ENCODE peak calls at places on chromosomes 4 and X, in nine cellular contexts. One of them, this sample, is unnamed.

GRCh38 chr4:7194251-7195137 is 2.2 kb downstream of the SORCS2 start:
- DNase-seq in heart left ventricle: peak
- DNase-seq in stimulated activated naive B cell treated with anti-CD40 and anti-IgM and Interleukin-4, amounts not matched to agents 10 μg/mL and 1 μg/mL and 100 μg/mL, for 72 hours: no peak
- DNase-seq in activated T-cell treated with anti-CD3 and anti-CD28 coated beads, Interleukin-2, amount 50 U/mL, for 4 hours: no peak
- DNase-seq in esophagus squamous epithelium: no peak
- DNase-seq in GM10248: no peak
- DNase-seq in stimulated activated CD4-positive, alpha-beta T cell treated with anti-CD3 and anti-CD28 coated beads, Interleukin-4, amount 100 ng/mL, for 4 hours: no peak
- DNase-seq in AG04450: no peak
- DNase-seq in fibroblast of pulmonary artery: peak
- DNase-seq in this sample: no peak

GRCh38 chr4:7811536-7812190 is 128.0 kb downstream of the AFAP1 start:
- DNase-seq in heart left ventricle: peak
- DNase-seq in stimulated activated naive B cell treated with anti-CD40 and anti-IgM and Interleukin-4, amounts not matched to agents 10 μg/mL and 1 μg/mL and 100 μg/mL, for 72 hours: no peak
- DNase-seq in activated T-cell treated with anti-CD3 and anti-CD28 coated beads, Interleukin-2, amount 50 U/mL, for 4 hours: no peak
- DNase-seq in esophagus squamous epithelium: no peak
- DNase-seq in GM10248: no peak
- DNase-seq in stimulated activated CD4-positive, alpha-beta T cell treated with anti-CD3 and anti-CD28 coated beads, Interleukin-4, amount 100 ng/mL, for 4 hours: no peak
- DNase-seq in AG04450: peak
- DNase-seq in fibroblast of pulmonary artery: peak
- DNase-seq in this sample: no peak

GRCh38 chr4:84085986-84086385 is 413.1 kb downstream of the NKX6-1 start:
- DNase-seq in heart left ventricle: no peak
- DNase-seq in stimulated activated naive B cell treated with anti-CD40 and anti-IgM and Interleukin-4, amounts not matched to agents 10 μg/mL and 1 μg/mL and 100 μg/mL, for 72 hours: no peak
- DNase-seq in activated T-cell treated with anti-CD3 and anti-CD28 coated beads, Interleukin-2, amount 50 U/mL, for 4 hours: no peak
- DNase-seq in esophagus squamous epithelium: no peak
- DNase-seq in GM10248: no peak
- DNase-seq in stimulated activated CD4-positive, alpha-beta T cell treated with anti-CD3 and anti-CD28 coated beads, Interleukin-4, amount 100 ng/mL, for 4 hours: no peak
- DNase-seq in AG04450: no peak
- DNase-seq in fibroblast of pulmonary artery: no peak
- DNase-seq in this sample: no peak

GRCh38 chrX:65601530-65602281 is 65.7 kb upstream of the MSN start:
- DNase-seq in heart left ventricle: peak
- DNase-seq in stimulated activated naive B cell treated with anti-CD40 and anti-IgM and Interleukin-4, amounts not matched to agents 10 μg/mL and 1 μg/mL and 100 μg/mL, for 72 hours: peak
- DNase-seq in activated T-cell treated with anti-CD3 and anti-CD28 coated beads, Interleukin-2, amount 50 U/mL, for 4 hours: peak
- DNase-seq in esophagus squamous epithelium: peak
- DNase-seq in GM10248: no peak
- DNase-seq in stimulated activated CD4-positive, alpha-beta T cell treated with anti-CD3 and anti-CD28 coated beads, Interleukin-4, amount 100 ng/mL, for 4 hours: peak
- DNase-seq in AG04450: peak
- DNase-seq in fibroblast of pulmonary artery: peak
- DNase-seq in this sample: peak

GRCh38 chr4:166290426-166290825 is 417.4 kb downstream of the TLL1 start:
- DNase-seq in heart left ventricle: no peak
- DNase-seq in stimulated activated naive B cell treated with anti-CD40 and anti-IgM and Interleukin-4, amounts not matched to agents 10 μg/mL and 1 μg/mL and 100 μg/mL, for 72 hours: no peak
- DNase-seq in activated T-cell treated with anti-CD3 and anti-CD28 coated beads, Interleukin-2, amount 50 U/mL, for 4 hours: no peak
- DNase-seq in esophagus squamous epithelium: no peak
- DNase-seq in GM10248: no peak
- DNase-seq in stimulated activated CD4-positive, alpha-beta T cell treated with anti-CD3 and anti-CD28 coated beads, Interleukin-4, amount 100 ng/mL, for 4 hours: no peak
- DNase-seq in AG04450: no peak
- DNase-seq in fibroblast of pulmonary artery: no peak
- DNase-seq in this sample: no peak

GRCh38 chr4:31081375-31081774 is 361.2 kb downstream of the PCDH7 start:
- DNase-seq in heart left ventricle: no peak
- DNase-seq in stimulated activated naive B cell treated with anti-CD40 and anti-IgM and Interleukin-4, amounts not matched to agents 10 μg/mL and 1 μg/mL and 100 μg/mL, for 72 hours: no peak
- DNase-seq in activated T-cell treated with anti-CD3 and anti-CD28 coated beads, Interleukin-2, amount 50 U/mL, for 4 hours: no peak
- DNase-seq in esophagus squamous epithelium: no peak
- DNase-seq in GM10248: no peak
- DNase-seq in stimulated activated CD4-positive, alpha-beta T cell treated with anti-CD3 and anti-CD28 coated beads, Interleukin-4, amount 100 ng/mL, for 4 hours: no peak
- DNase-seq in AG04450: no peak
- DNase-seq in fibroblast of pulmonary artery: peak
- DNase-seq in this sample: no peak

GRCh38 chr4:150115851-150116250 is 37.6 kb downstream of the DCLK2 start:
- DNase-seq in heart left ventricle: no peak
- DNase-seq in stimulated activated naive B cell treated with anti-CD40 and anti-IgM and Interleukin-4, amounts not matched to agents 10 μg/mL and 1 μg/mL and 100 μg/mL, for 72 hours: no peak
- DNase-seq in activated T-cell treated with anti-CD3 and anti-CD28 coated beads, Interleukin-2, amount 50 U/mL, for 4 hours: no peak
- DNase-seq in esophagus squamous epithelium: no peak
- DNase-seq in GM10248: no peak
- DNase-seq in stimulated activated CD4-positive, alpha-beta T cell treated with anti-CD3 and anti-CD28 coated beads, Interleukin-4, amount 100 ng/mL, for 4 hours: no peak
- DNase-seq in AG04450: no peak
- DNase-seq in fibroblast of pulmonary artery: no peak
- DNase-seq in this sample: no peak

GRCh38 chr4:1993169-1993516 is 15.6 kb downstream of the NELFA start:
- DNase-seq in heart left ventricle: no peak
- DNase-seq in stimulated activated naive B cell treated with anti-CD40 and anti-IgM and Interleukin-4, amounts not matched to agents 10 μg/mL and 1 μg/mL and 100 μg/mL, for 72 hours: no peak
- DNase-seq in activated T-cell treated with anti-CD3 and anti-CD28 coated beads, Interleukin-2, amount 50 U/mL, for 4 hours: no peak
- DNase-seq in esophagus squamous epithelium: no peak
- DNase-seq in GM10248: no peak
- DNase-seq in stimulated activated CD4-positive, alpha-beta T cell treated with anti-CD3 and anti-CD28 coated beads, Interleukin-4, amount 100 ng/mL, for 4 hours: no peak
- DNase-seq in AG04450: no peak
- DNase-seq in fibroblast of pulmonary artery: no peak
- DNase-seq in this sample: no peak

GRCh38 chr4:54626113-54626512 is 31.6 kb upstream of the KIT start:
- DNase-seq in heart left ventricle: no peak
- DNase-seq in stimulated activated naive B cell treated with anti-CD40 and anti-IgM and Interleukin-4, amounts not matched to agents 10 μg/mL and 1 μg/mL and 100 μg/mL, for 72 hours: no peak
- DNase-seq in activated T-cell treated with anti-CD3 and anti-CD28 coated beads, Interleukin-2, amount 50 U/mL, for 4 hours: no peak
- DNase-seq in esophagus squamous epithelium: no peak
- DNase-seq in GM10248: no peak
- DNase-seq in stimulated activated CD4-positive, alpha-beta T cell treated with anti-CD3 and anti-CD28 coated beads, Interleukin-4, amount 100 ng/mL, for 4 hours: no peak
- DNase-seq in AG04450: no peak
- DNase-seq in fibroblast of pulmonary artery: no peak
- DNase-seq in this sample: no peak

GRCh38 chrX:100687546-100687945 is 43.5 kb downstream of the SRPX2 start:
- DNase-seq in heart left ventricle: no peak
- DNase-seq in stimulated activated naive B cell treated with anti-CD40 and anti-IgM and Interleukin-4, amounts not matched to agents 10 μg/mL and 1 μg/mL and 100 μg/mL, for 72 hours: peak
- DNase-seq in activated T-cell treated with anti-CD3 and anti-CD28 coated beads, Interleukin-2, amount 50 U/mL, for 4 hours: no peak
- DNase-seq in esophagus squamous epithelium: no peak
- DNase-seq in GM10248: peak
- DNase-seq in stimulated activated CD4-positive, alpha-beta T cell treated with anti-CD3 and anti-CD28 coated beads, Interleukin-4, amount 100 ng/mL, for 4 hours: no peak
- DNase-seq in AG04450: no peak
- DNase-seq in fibroblast of pulmonary artery: no peak
- DNase-seq in this sample: no peak

GRCh38 chrX:96314974-96315373 is 369.7 kb upstream of the DIAPH2 start:
- DNase-seq in heart left ventricle: no peak
- DNase-seq in stimulated activated naive B cell treated with anti-CD40 and anti-IgM and Interleukin-4, amounts not matched to agents 10 μg/mL and 1 μg/mL and 100 μg/mL, for 72 hours: no peak
- DNase-seq in activated T-cell treated with anti-CD3 and anti-CD28 coated beads, Interleukin-2, amount 50 U/mL, for 4 hours: no peak
- DNase-seq in esophagus squamous epithelium: no peak
- DNase-seq in GM10248: no peak
- DNase-seq in stimulated activated CD4-positive, alpha-beta T cell treated with anti-CD3 and anti-CD28 coated beads, Interleukin-4, amount 100 ng/mL, for 4 hours: no peak
- DNase-seq in AG04450: no peak
- DNase-seq in fibroblast of pulmonary artery: peak
- DNase-seq in this sample: no peak

GRCh38 chrX:38929966-38930421 is 128.7 kb downstream of the MID1IP1 start:
- DNase-seq in heart left ventricle: no peak
- DNase-seq in stimulated activated naive B cell treated with anti-CD40 and anti-IgM and Interleukin-4, amounts not matched to agents 10 μg/mL and 1 μg/mL and 100 μg/mL, for 72 hours: no peak
- DNase-seq in activated T-cell treated with anti-CD3 and anti-CD28 coated beads, Interleukin-2, amount 50 U/mL, for 4 hours: no peak
- DNase-seq in esophagus squamous epithelium: no peak
- DNase-seq in GM10248: no peak
- DNase-seq in stimulated activated CD4-positive, alpha-beta T cell treated with anti-CD3 and anti-CD28 coated beads, Interleukin-4, amount 100 ng/mL, for 4 hours: no peak
- DNase-seq in AG04450: peak
- DNase-seq in fibroblast of pulmonary artery: peak
- DNase-seq in this sample: no peak

GRCh38 chr4:145937990-145938611 is 522 bp downstream of the ZNF827 start:
- DNase-seq in heart left ventricle: no peak
- DNase-seq in stimulated activated naive B cell treated with anti-CD40 and anti-IgM and Interleukin-4, amounts not matched to agents 10 μg/mL and 1 μg/mL and 100 μg/mL, for 72 hours: peak
- DNase-seq in activated T-cell treated with anti-CD3 and anti-CD28 coated beads, Interleukin-2, amount 50 U/mL, for 4 hours: peak
- DNase-seq in esophagus squamous epithelium: no peak
- DNase-seq in GM10248: peak
- DNase-seq in stimulated activated CD4-positive, alpha-beta T cell treated with anti-CD3 and anti-CD28 coated beads, Interleukin-4, amount 100 ng/mL, for 4 hours: peak
- DNase-seq in AG04450: no peak
- DNase-seq in fibroblast of pulmonary artery: peak
- DNase-seq in this sample: no peak

GRCh38 chr4:2335729-2336101 is 73.8 kb upstream of the MXD4 start:
- DNase-seq in heart left ventricle: no peak
- DNase-seq in stimulated activated naive B cell treated with anti-CD40 and anti-IgM and Interleukin-4, amounts not matched to agents 10 μg/mL and 1 μg/mL and 100 μg/mL, for 72 hours: no peak
- DNase-seq in activated T-cell treated with anti-CD3 and anti-CD28 coated beads, Interleukin-2, amount 50 U/mL, for 4 hours: no peak
- DNase-seq in esophagus squamous epithelium: no peak
- DNase-seq in GM10248: no peak
- DNase-seq in stimulated activated CD4-positive, alpha-beta T cell treated with anti-CD3 and anti-CD28 coated beads, Interleukin-4, amount 100 ng/mL, for 4 hours: no peak
- DNase-seq in AG04450: no peak
- DNase-seq in fibroblast of pulmonary artery: no peak
- DNase-seq in this sample: no peak

GRCh38 chr4:30068234-30068633 is 651.9 kb upstream of the PCDH7 start:
- DNase-seq in heart left ventricle: no peak
- DNase-seq in stimulated activated naive B cell treated with anti-CD40 and anti-IgM and Interleukin-4, amounts not matched to agents 10 μg/mL and 1 μg/mL and 100 μg/mL, for 72 hours: no peak
- DNase-seq in activated T-cell treated with anti-CD3 and anti-CD28 coated beads, Interleukin-2, amount 50 U/mL, for 4 hours: no peak
- DNase-seq in esophagus squamous epithelium: no peak
- DNase-seq in GM10248: no peak
- DNase-seq in stimulated activated CD4-positive, alpha-beta T cell treated with anti-CD3 and anti-CD28 coated beads, Interleukin-4, amount 100 ng/mL, for 4 hours: no peak
- DNase-seq in AG04450: no peak
- DNase-seq in fibroblast of pulmonary artery: no peak
- DNase-seq in this sample: no peak

GRCh38 chrX:19514791-19515614 is at the start of gene MAP3K15:
- DNase-seq in heart left ventricle: no peak
- DNase-seq in stimulated activated naive B cell treated with anti-CD40 and anti-IgM and Interleukin-4, amounts not matched to agents 10 μg/mL and 1 μg/mL and 100 μg/mL, for 72 hours: peak
- DNase-seq in activated T-cell treated with anti-CD3 and anti-CD28 coated beads, Interleukin-2, amount 50 U/mL, for 4 hours: no peak
- DNase-seq in esophagus squamous epithelium: no peak
- DNase-seq in GM10248: peak
- DNase-seq in stimulated activated CD4-positive, alpha-beta T cell treated with anti-CD3 and anti-CD28 coated beads, Interleukin-4, amount 100 ng/mL, for 4 hours: no peak
- DNase-seq in AG04450: no peak
- DNase-seq in fibroblast of pulmonary artery: no peak
- DNase-seq in this sample: no peak

GRCh38 chr4:140935259-140935658 is 179.1 kb upstream of the TBC1D9 start:
- DNase-seq in heart left ventricle: no peak
- DNase-seq in stimulated activated naive B cell treated with anti-CD40 and anti-IgM and Interleukin-4, amounts not matched to agents 10 μg/mL and 1 μg/mL and 100 μg/mL, for 72 hours: no peak
- DNase-seq in activated T-cell treated with anti-CD3 and anti-CD28 coated beads, Interleukin-2, amount 50 U/mL, for 4 hours: no peak
- DNase-seq in esophagus squamous epithelium: no peak
- DNase-seq in GM10248: no peak
- DNase-seq in stimulated activated CD4-positive, alpha-beta T cell treated with anti-CD3 and anti-CD28 coated beads, Interleukin-4, amount 100 ng/mL, for 4 hours: no peak
- DNase-seq in AG04450: no peak
- DNase-seq in fibroblast of pulmonary artery: peak
- DNase-seq in this sample: no peak

GRCh38 chrX:73127700-73128241 is 48.5 kb upstream of the PABPC1L2A start:
- DNase-seq in heart left ventricle: no peak
- DNase-seq in stimulated activated naive B cell treated with anti-CD40 and anti-IgM and Interleukin-4, amounts not matched to agents 10 μg/mL and 1 μg/mL and 100 μg/mL, for 72 hours: no peak
- DNase-seq in activated T-cell treated with anti-CD3 and anti-CD28 coated beads, Interleukin-2, amount 50 U/mL, for 4 hours: no peak
- DNase-seq in esophagus squamous epithelium: no peak
- DNase-seq in GM10248: no peak
- DNase-seq in stimulated activated CD4-positive, alpha-beta T cell treated with anti-CD3 and anti-CD28 coated beads, Interleukin-4, amount 100 ng/mL, for 4 hours: no peak
- DNase-seq in AG04450: no peak
- DNase-seq in fibroblast of pulmonary artery: no peak
- DNase-seq in this sample: no peak

GRCh38 chr4:113845138-113845537 is 83.6 kb upstream of the CAMK2D start:
- DNase-seq in heart left ventricle: no peak
- DNase-seq in stimulated activated naive B cell treated with anti-CD40 and anti-IgM and Interleukin-4, amounts not matched to agents 10 μg/mL and 1 μg/mL and 100 μg/mL, for 72 hours: no peak
- DNase-seq in activated T-cell treated with anti-CD3 and anti-CD28 coated beads, Interleukin-2, amount 50 U/mL, for 4 hours: no peak
- DNase-seq in esophagus squamous epithelium: no peak
- DNase-seq in GM10248: no peak
- DNase-seq in stimulated activated CD4-positive, alpha-beta T cell treated with anti-CD3 and anti-CD28 coated beads, Interleukin-4, amount 100 ng/mL, for 4 hours: no peak
- DNase-seq in AG04450: no peak
- DNase-seq in fibroblast of pulmonary artery: peak
- DNase-seq in this sample: no peak

GRCh38 chr4:173642509-173642908 is 112.5 kb upstream of the HAND2 start:
- DNase-seq in heart left ventricle: no peak
- DNase-seq in stimulated activated naive B cell treated with anti-CD40 and anti-IgM and Interleukin-4, amounts not matched to agents 10 μg/mL and 1 μg/mL and 100 μg/mL, for 72 hours: no peak
- DNase-seq in activated T-cell treated with anti-CD3 and anti-CD28 coated beads, Interleukin-2, amount 50 U/mL, for 4 hours: no peak
- DNase-seq in esophagus squamous epithelium: no peak
- DNase-seq in GM10248: no peak
- DNase-seq in stimulated activated CD4-positive, alpha-beta T cell treated with anti-CD3 and anti-CD28 coated beads, Interleukin-4, amount 100 ng/mL, for 4 hours: no peak
- DNase-seq in AG04450: no peak
- DNase-seq in fibroblast of pulmonary artery: no peak
- DNase-seq in this sample: no peak

GRCh38 chr4:98659741-98660507 is 1.5 kb upstream of the TSPAN5 start:
- DNase-seq in heart left ventricle: no peak
- DNase-seq in stimulated activated naive B cell treated with anti-CD40 and anti-IgM and Interleukin-4, amounts not matched to agents 10 μg/mL and 1 μg/mL and 100 μg/mL, for 72 hours: no peak
- DNase-seq in activated T-cell treated with anti-CD3 and anti-CD28 coated beads, Interleukin-2, amount 50 U/mL, for 4 hours: no peak
- DNase-seq in esophagus squamous epithelium: no peak
- DNase-seq in GM10248: no peak
- DNase-seq in stimulated activated CD4-positive, alpha-beta T cell treated with anti-CD3 and anti-CD28 coated beads, Interleukin-4, amount 100 ng/mL, for 4 hours: no peak
- DNase-seq in AG04450: no peak
- DNase-seq in fibroblast of pulmonary artery: peak
- DNase-seq in this sample: no peak

GRCh38 chr4:128241425-128241913 is 46.1 kb downstream of the PGRMC2 start:
- DNase-seq in heart left ventricle: no peak
- DNase-seq in stimulated activated naive B cell treated with anti-CD40 and anti-IgM and Interleukin-4, amounts not matched to agents 10 μg/mL and 1 μg/mL and 100 μg/mL, for 72 hours: peak
- DNase-seq in activated T-cell treated with anti-CD3 and anti-CD28 coated beads, Interleukin-2, amount 50 U/mL, for 4 hours: no peak
- DNase-seq in esophagus squamous epithelium: no peak
- DNase-seq in GM10248: no peak
- DNase-seq in stimulated activated CD4-positive, alpha-beta T cell treated with anti-CD3 and anti-CD28 coated beads, Interleukin-4, amount 100 ng/mL, for 4 hours: no peak
- DNase-seq in AG04450: peak
- DNase-seq in fibroblast of pulmonary artery: peak
- DNase-seq in this sample: no peak

GRCh38 chr4:88734403-88734949 is 36.8 kb upstream of the NAP1L5 start:
- DNase-seq in heart left ventricle: no peak
- DNase-seq in stimulated activated naive B cell treated with anti-CD40 and anti-IgM and Interleukin-4, amounts not matched to agents 10 μg/mL and 1 μg/mL and 100 μg/mL, for 72 hours: no peak
- DNase-seq in activated T-cell treated with anti-CD3 and anti-CD28 coated beads, Interleukin-2, amount 50 U/mL, for 4 hours: no peak
- DNase-seq in esophagus squamous epithelium: no peak
- DNase-seq in GM10248: no peak
- DNase-seq in stimulated activated CD4-positive, alpha-beta T cell treated with anti-CD3 and anti-CD28 coated beads, Interleukin-4, amount 100 ng/mL, for 4 hours: no peak
- DNase-seq in AG04450: no peak
- DNase-seq in fibroblast of pulmonary artery: no peak
- DNase-seq in this sample: no peak

GRCh38 chr4:5925419-5926187 is 32.7 kb upstream of the CRMP1 start:
- DNase-seq in heart left ventricle: no peak
- DNase-seq in stimulated activated naive B cell treated with anti-CD40 and anti-IgM and Interleukin-4, amounts not matched to agents 10 μg/mL and 1 μg/mL and 100 μg/mL, for 72 hours: no peak
- DNase-seq in activated T-cell treated with anti-CD3 and anti-CD28 coated beads, Interleukin-2, amount 50 U/mL, for 4 hours: no peak
- DNase-seq in esophagus squamous epithelium: no peak
- DNase-seq in GM10248: no peak
- DNase-seq in stimulated activated CD4-positive, alpha-beta T cell treated with anti-CD3 and anti-CD28 coated beads, Interleukin-4, amount 100 ng/mL, for 4 hours: no peak
- DNase-seq in AG04450: no peak
- DNase-seq in fibroblast of pulmonary artery: no peak
- DNase-seq in this sample: no peak

GRCh38 chr4:965048-965765 is 8.2 kb downstream of the DGKQ start:
- DNase-seq in heart left ventricle: peak
- DNase-seq in stimulated activated naive B cell treated with anti-CD40 and anti-IgM and Interleukin-4, amounts not matched to agents 10 μg/mL and 1 μg/mL and 100 μg/mL, for 72 hours: no peak
- DNase-seq in activated T-cell treated with anti-CD3 and anti-CD28 coated beads, Interleukin-2, amount 50 U/mL, for 4 hours: no peak
- DNase-seq in esophagus squamous epithelium: no peak
- DNase-seq in GM10248: no peak
- DNase-seq in stimulated activated CD4-positive, alpha-beta T cell treated with anti-CD3 and anti-CD28 coated beads, Interleukin-4, amount 100 ng/mL, for 4 hours: no peak
- DNase-seq in AG04450: no peak
- DNase-seq in fibroblast of pulmonary artery: no peak
- DNase-seq in this sample: no peak

GRCh38 chr4:126004936-126005335 is 690.2 kb downstream of the FAT4 start:
- DNase-seq in heart left ventricle: no peak
- DNase-seq in stimulated activated naive B cell treated with anti-CD40 and anti-IgM and Interleukin-4, amounts not matched to agents 10 μg/mL and 1 μg/mL and 100 μg/mL, for 72 hours: no peak
- DNase-seq in activated T-cell treated with anti-CD3 and anti-CD28 coated beads, Interleukin-2, amount 50 U/mL, for 4 hours: no peak
- DNase-seq in esophagus squamous epithelium: no peak
- DNase-seq in GM10248: no peak
- DNase-seq in stimulated activated CD4-positive, alpha-beta T cell treated with anti-CD3 and anti-CD28 coated beads, Interleukin-4, amount 100 ng/mL, for 4 hours: no peak
- DNase-seq in AG04450: no peak
- DNase-seq in fibroblast of pulmonary artery: peak
- DNase-seq in this sample: no peak

GRCh38 chrX:39409246-39409917 is 608.1 kb downstream of the MID1IP1 start:
- DNase-seq in heart left ventricle: no peak
- DNase-seq in stimulated activated naive B cell treated with anti-CD40 and anti-IgM and Interleukin-4, amounts not matched to agents 10 μg/mL and 1 μg/mL and 100 μg/mL, for 72 hours: no peak
- DNase-seq in activated T-cell treated with anti-CD3 and anti-CD28 coated beads, Interleukin-2, amount 50 U/mL, for 4 hours: no peak
- DNase-seq in esophagus squamous epithelium: no peak
- DNase-seq in GM10248: no peak
- DNase-seq in stimulated activated CD4-positive, alpha-beta T cell treated with anti-CD3 and anti-CD28 coated beads, Interleukin-4, amount 100 ng/mL, for 4 hours: no peak
- DNase-seq in AG04450: no peak
- DNase-seq in fibroblast of pulmonary artery: no peak
- DNase-seq in this sample: no peak

GRCh38 chr4:77636902-77637301 is 31.3 kb downstream of the CXCL13 start:
- DNase-seq in heart left ventricle: no peak
- DNase-seq in stimulated activated naive B cell treated with anti-CD40 and anti-IgM and Interleukin-4, amounts not matched to agents 10 μg/mL and 1 μg/mL and 100 μg/mL, for 72 hours: no peak
- DNase-seq in activated T-cell treated with anti-CD3 and anti-CD28 coated beads, Interleukin-2, amount 50 U/mL, for 4 hours: no peak
- DNase-seq in esophagus squamous epithelium: no peak
- DNase-seq in GM10248: no peak
- DNase-seq in stimulated activated CD4-positive, alpha-beta T cell treated with anti-CD3 and anti-CD28 coated beads, Interleukin-4, amount 100 ng/mL, for 4 hours: no peak
- DNase-seq in AG04450: peak
- DNase-seq in fibroblast of pulmonary artery: peak
- DNase-seq in this sample: no peak